ENCODE peak calls at places on chromosomes 16 and 17, in nine cellular contexts. F is GM04504; X is neuronal stem cell; O is cortex of kidney; V is H9; D is HEK293T; N is effector CD4-positive, alpha-beta T cell; Q is choroid plexus epithelial cell; I is tibial nerve. C is an unnamed sample.
A peak's percentile ranks its signal among the peaks of the same experiment; 100 is the strongest.

GRCh38 chr16:11792404-11793260 is 4.4 kb downstream of the ZC3H7A start:
- DNase-seq in F (no peak), X (no peak), O (no peak), V (no peak), D (no peak), N (peak; percentile 37), Q (no peak), I (no peak), C (peak; percentile 61)

GRCh38 chr17:40460585-40460975 is 17.3 kb downstream of the IGFBP4 start:
- DNase-seq in F (no peak), X (no peak), O (no peak), V (no peak), D (no peak), N (no peak), Q (no peak), I (no peak), C (no peak)

GRCh38 chr16:31428277-31428597 is at the start of gene COX6A2:
- DNase-seq in F (no peak), X (no peak), O (no peak), V (no peak), D (no peak), N (no peak), Q (no peak), I (no peak), C (no peak)

GRCh38 chr17:42999003-42999525 is 845 bp downstream of the RPL27 start:
- DNase-seq in F (no peak), X (no peak), O (no peak), V (no peak), D (no peak), N (no peak), Q (no peak), I (no peak), C (no peak)

GRCh38 chr16:57315401-57315800 is 30.9 kb upstream of the PLLP start:
- DNase-seq in F (no peak), X (no peak), O (no peak), V (no peak), D (no peak), N (no peak), Q (no peak), I (no peak), C (peak; percentile 32)

GRCh38 chr16:57380671-57381462 is 8.6 kb downstream of the CX3CL1 start:
- DNase-seq in F (no peak), X (no peak), O (no peak), V (no peak), D (no peak), N (no peak), Q (peak; percentile 51), I (peak; percentile 22), C (no peak)

GRCh38 chr16:88842806-88843205 is 13.9 kb downstream of the GALNS start:
- DNase-seq in F (no peak), X (no peak), O (no peak), V (no peak), D (no peak), N (no peak), Q (no peak), I (no peak), C (no peak)

GRCh38 chr16:50286681-50287080 is 20.3 kb downstream of the ADCY7 start:
- DNase-seq in F (no peak), X (no peak), O (no peak), V (no peak), D (no peak), N (no peak), Q (no peak), I (no peak), C (no peak)

GRCh38 chr16:31005350-31006085 is 4.9 kb downstream of the STX1B start:
- DNase-seq in F (no peak), X (no peak), O (no peak), V (no peak), D (no peak), N (no peak), Q (no peak), I (no peak), C (no peak)

GRCh38 chr17:67360880-67361279 is 5.5 kb downstream of the PSMD12 start:
- DNase-seq in F (no peak), X (no peak), O (no peak), V (no peak), D (no peak), N (no peak), Q (no peak), I (no peak), C (no peak)

GRCh38 chr17:74775409-74776043 is 619 bp downstream of the NAT9 start:
- DNase-seq in F (no peak), X (no peak), O (no peak), V (no peak), D (peak; percentile 30), N (no peak), Q (peak; percentile 12), I (no peak), C (no peak)

GRCh38 chr17:40190197-40191021 is 13.1 kb downstream of the RAPGEFL1 start:
- DNase-seq in F (no peak), X (no peak), O (no peak), V (peak; percentile 91), D (peak; percentile 60), N (no peak), Q (no peak), I (no peak), C (peak; percentile 89)

GRCh38 chr17:21289902-21290571 is 5.5 kb downstream of the MAP2K3 start:
- DNase-seq in F (no peak), X (no peak), O (no peak), V (no peak), D (no peak), N (no peak), Q (no peak), I (no peak), C (no peak)

GRCh38 chr16:450800-451512 is 25.5 kb downstream of the RAB11FIP3 start:
- DNase-seq in F (no peak), X (no peak), O (no peak), V (no peak), D (no peak), N (no peak), Q (peak; percentile 51), I (no peak), C (no peak)

GRCh38 chr17:72976971-72977767 is 115.3 kb downstream of the SLC39A11 start:
- DNase-seq in F (peak; percentile 76), X (no peak), O (no peak), V (no peak), D (peak; percentile 19), N (no peak), Q (peak; percentile 96), I (peak; percentile 21), C (peak; percentile 80)

GRCh38 chr17:59266748-59267147 is 46.4 kb downstream of the GDPD1 start:
- DNase-seq in F (no peak), X (no peak), O (no peak), V (no peak), D (no peak), N (no peak), Q (peak; percentile 23), I (no peak), C (no peak)

GRCh38 chr17:3615160-3615870 is 6.1 kb upstream of the TRPV1 start:
- DNase-seq in F (no peak), X (no peak), O (no peak), V (no peak), D (no peak), N (no peak), Q (no peak), I (no peak), C (no peak)

GRCh38 chr17:68704897-68705296 is 103.7 kb upstream of the FAM20A start:
- DNase-seq in F (peak; percentile 54), X (no peak), O (no peak), V (no peak), D (no peak), N (no peak), Q (peak; percentile 66), I (no peak), C (no peak)

GRCh38 chr17:55990332-55991006 is 162.8 kb upstream of the ANKFN1 start:
- DNase-seq in F (no peak), X (no peak), O (no peak), V (peak; percentile 78), D (no peak), N (no peak), Q (no peak), I (no peak), C (no peak)

GRCh38 chr16:31274831-31275816 is 15.3 kb downstream of the ITGAM start:
- DNase-seq in F (no peak), X (no peak), O (no peak), V (peak; percentile 18), D (no peak), N (no peak), Q (no peak), I (no peak), C (no peak)

GRCh38 chr16:354971-355441 is 2.5 kb upstream of the AXIN1 start:
- DNase-seq in F (no peak), X (no peak), O (no peak), V (no peak), D (no peak), N (no peak), Q (no peak), I (no peak), C (no peak)

GRCh38 chr17:44527954-44528353 is 24.7 kb upstream of the GPATCH8 start:
- DNase-seq in F (no peak), X (no peak), O (no peak), V (no peak), D (no peak), N (no peak), Q (no peak), I (no peak), C (no peak)

GRCh38 chr16:67391424-67392300 is 1.6 kb downstream of the TPPP3 start:
- DNase-seq in F (no peak), X (no peak), O (no peak), V (no peak), D (no peak), N (no peak), Q (no peak), I (no peak), C (no peak)

GRCh38 chr16:48366165-48367093 is 18.8 kb downstream of the SIAH1 start:
- DNase-seq in F (peak; percentile 74), X (no peak), O (no peak), V (peak; percentile 56), D (peak; percentile 57), N (peak; percentile 27), Q (peak; percentile 92), I (peak; percentile 33), C (peak; percentile 84)